ENCODE peak calls at places on chromosomes 2 and 18, in nine cellular contexts. One of them, this sample, is unnamed.

GRCh38 chr18:62024983-62025382 is 132.2 kb upstream of the RNF152 start:
- DNase-seq in stimulated activated CD4-positive, alpha-beta T cell treated with anti-CD3 and anti-CD28 coated beads, Interleukin-1b, Interleukin-23, amount 100 ng/mL, for 24 hours: no peak
- DNase-seq in SHP77: no peak
- DNase-seq in NCI-H510A: no peak
- DNase-seq in aorta: no peak
- DNase-seq in NCI-H345: no peak
- DNase-seq in lower leg skin: no peak
- DNase-seq in hypothalamus: no peak
- DNase-seq in activated CD8-positive, alpha-beta memory T cell treated with anti-CD3 and anti-CD28 coated beads, Interleukin-2, amount 50 U/mL, for 48 hours: no peak
- DNase-seq in this sample: no peak

GRCh38 chr2:81576713-81577112 is 1272.2 kb upstream of the LRRTM1 start:
- DNase-seq in NCI-H345: no peak
- DNase-seq in NCI-H510A: no peak
- DNase-seq in activated CD8-positive, alpha-beta memory T cell treated with anti-CD3 and anti-CD28 coated beads, Interleukin-2, amount 50 U/mL, for 48 hours: no peak
- DNase-seq in hypothalamus: no peak
- DNase-seq in SHP77: no peak
- DNase-seq in aorta: no peak
- DNase-seq in stimulated activated CD4-positive, alpha-beta T cell treated with anti-CD3 and anti-CD28 coated beads, Interleukin-1b, Interleukin-23, amount 100 ng/mL, for 24 hours: no peak
- DNase-seq in lower leg skin: no peak
- DNase-seq in this sample: no peak

GRCh38 chr2:135532581-135532980 is 1.3 kb downstream of the R3HDM1 start:
- DNase-seq in NCI-H510A: no peak
- DNase-seq in hypothalamus: no peak
- DNase-seq in aorta: no peak
- DNase-seq in SHP77: no peak
- DNase-seq in activated CD8-positive, alpha-beta memory T cell treated with anti-CD3 and anti-CD28 coated beads, Interleukin-2, amount 50 U/mL, for 48 hours: no peak
- DNase-seq in lower leg skin: no peak
- DNase-seq in stimulated activated CD4-positive, alpha-beta T cell treated with anti-CD3 and anti-CD28 coated beads, Interleukin-1b, Interleukin-23, amount 100 ng/mL, for 24 hours: no peak
- DNase-seq in NCI-H345: no peak
- DNase-seq in this sample: no peak

GRCh38 chr2:32485399-32485798 is 128.6 kb downstream of the BIRC6 start:
- DNase-seq in aorta: no peak
- DNase-seq in NCI-H510A: no peak
- DNase-seq in lower leg skin: no peak
- DNase-seq in SHP77: no peak
- DNase-seq in activated CD8-positive, alpha-beta memory T cell treated with anti-CD3 and anti-CD28 coated beads, Interleukin-2, amount 50 U/mL, for 48 hours: no peak
- DNase-seq in hypothalamus: no peak
- DNase-seq in stimulated activated CD4-positive, alpha-beta T cell treated with anti-CD3 and anti-CD28 coated beads, Interleukin-1b, Interleukin-23, amount 100 ng/mL, for 24 hours: no peak
- DNase-seq in NCI-H345: no peak
- DNase-seq in this sample: no peak

GRCh38 chr2:36511858-36512630 is 85.9 kb downstream of the FEZ2 start:
- DNase-seq in hypothalamus: no peak
- DNase-seq in stimulated activated CD4-positive, alpha-beta T cell treated with anti-CD3 and anti-CD28 coated beads, Interleukin-1b, Interleukin-23, amount 100 ng/mL, for 24 hours: no peak
- DNase-seq in lower leg skin: no peak
- DNase-seq in activated CD8-positive, alpha-beta memory T cell treated with anti-CD3 and anti-CD28 coated beads, Interleukin-2, amount 50 U/mL, for 48 hours: no peak
- DNase-seq in NCI-H510A: no peak
- DNase-seq in SHP77: no peak
- DNase-seq in aorta: no peak
- DNase-seq in NCI-H345: no peak
- DNase-seq in this sample: no peak

GRCh38 chr2:173979721-173980351 is 14.7 kb upstream of the SP3 start:
- DNase-seq in hypothalamus: no peak
- DNase-seq in lower leg skin: no peak
- DNase-seq in stimulated activated CD4-positive, alpha-beta T cell treated with anti-CD3 and anti-CD28 coated beads, Interleukin-1b, Interleukin-23, amount 100 ng/mL, for 24 hours: no peak
- DNase-seq in activated CD8-positive, alpha-beta memory T cell treated with anti-CD3 and anti-CD28 coated beads, Interleukin-2, amount 50 U/mL, for 48 hours: no peak
- DNase-seq in NCI-H510A: no peak
- DNase-seq in NCI-H345: no peak
- DNase-seq in aorta: no peak
- DNase-seq in SHP77: no peak
- DNase-seq in this sample: peak; percentile 44

GRCh38 chr2:28271231-28271913 is 121.3 kb upstream of the FOSL2 start:
- DNase-seq in SHP77: no peak
- DNase-seq in lower leg skin: no peak
- DNase-seq in NCI-H510A: no peak
- DNase-seq in stimulated activated CD4-positive, alpha-beta T cell treated with anti-CD3 and anti-CD28 coated beads, Interleukin-1b, Interleukin-23, amount 100 ng/mL, for 24 hours: no peak
- DNase-seq in activated CD8-positive, alpha-beta memory T cell treated with anti-CD3 and anti-CD28 coated beads, Interleukin-2, amount 50 U/mL, for 48 hours: no peak
- DNase-seq in hypothalamus: no peak
- DNase-seq in NCI-H345: no peak
- DNase-seq in aorta: no peak
- DNase-seq in this sample: no peak

GRCh38 chr2:65411056-65411795 is 21.2 kb downstream of the SPRED2 start:
- DNase-seq in stimulated activated CD4-positive, alpha-beta T cell treated with anti-CD3 and anti-CD28 coated beads, Interleukin-1b, Interleukin-23, amount 100 ng/mL, for 24 hours: no peak
- DNase-seq in activated CD8-positive, alpha-beta memory T cell treated with anti-CD3 and anti-CD28 coated beads, Interleukin-2, amount 50 U/mL, for 48 hours: no peak
- DNase-seq in aorta: no peak
- DNase-seq in lower leg skin: no peak
- DNase-seq in SHP77: no peak
- DNase-seq in hypothalamus: no peak
- DNase-seq in NCI-H510A: no peak
- DNase-seq in NCI-H345: no peak
- DNase-seq in this sample: no peak

GRCh38 chr2:161134547-161135518 is 25.4 kb upstream of the TANK start:
- DNase-seq in aorta: no peak
- DNase-seq in NCI-H510A: no peak
- DNase-seq in hypothalamus: no peak
- DNase-seq in SHP77: no peak
- DNase-seq in activated CD8-positive, alpha-beta memory T cell treated with anti-CD3 and anti-CD28 coated beads, Interleukin-2, amount 50 U/mL, for 48 hours: no peak
- DNase-seq in stimulated activated CD4-positive, alpha-beta T cell treated with anti-CD3 and anti-CD28 coated beads, Interleukin-1b, Interleukin-23, amount 100 ng/mL, for 24 hours: no peak
- DNase-seq in lower leg skin: no peak
- DNase-seq in NCI-H345: peak; percentile 27
- DNase-seq in this sample: no peak

GRCh38 chr2:119158563-119159347 is at the start of gene C1QL2:
- DNase-seq in aorta: no peak
- DNase-seq in hypothalamus: no peak
- DNase-seq in activated CD8-positive, alpha-beta memory T cell treated with anti-CD3 and anti-CD28 coated beads, Interleukin-2, amount 50 U/mL, for 48 hours: no peak
- DNase-seq in NCI-H510A: peak; percentile 36
- DNase-seq in SHP77: no peak
- DNase-seq in stimulated activated CD4-positive, alpha-beta T cell treated with anti-CD3 and anti-CD28 coated beads, Interleukin-1b, Interleukin-23, amount 100 ng/mL, for 24 hours: no peak
- DNase-seq in lower leg skin: no peak
- DNase-seq in NCI-H345: peak; percentile 67
- DNase-seq in this sample: no peak

GRCh38 chr2:216350214-216350789 is 22.0 kb downstream of the MARCHF4 start:
- DNase-seq in SHP77: no peak
- DNase-seq in lower leg skin: no peak
- DNase-seq in NCI-H345: no peak
- DNase-seq in aorta: no peak
- DNase-seq in stimulated activated CD4-positive, alpha-beta T cell treated with anti-CD3 and anti-CD28 coated beads, Interleukin-1b, Interleukin-23, amount 100 ng/mL, for 24 hours: no peak
- DNase-seq in NCI-H510A: no peak
- DNase-seq in hypothalamus: no peak
- DNase-seq in activated CD8-positive, alpha-beta memory T cell treated with anti-CD3 and anti-CD28 coated beads, Interleukin-2, amount 50 U/mL, for 48 hours: no peak
- DNase-seq in this sample: no peak

GRCh38 chr2:110931648-110932047 is 189.1 kb upstream of the BCL2L11 start:
- DNase-seq in activated CD8-positive, alpha-beta memory T cell treated with anti-CD3 and anti-CD28 coated beads, Interleukin-2, amount 50 U/mL, for 48 hours: no peak
- DNase-seq in hypothalamus: no peak
- DNase-seq in lower leg skin: no peak
- DNase-seq in stimulated activated CD4-positive, alpha-beta T cell treated with anti-CD3 and anti-CD28 coated beads, Interleukin-1b, Interleukin-23, amount 100 ng/mL, for 24 hours: no peak
- DNase-seq in aorta: no peak
- DNase-seq in SHP77: no peak
- DNase-seq in NCI-H345: no peak
- DNase-seq in NCI-H510A: no peak
- DNase-seq in this sample: no peak

This sample was measured in tibial artery.